ENCODE peak calls at places on chromosomes 2 and 18, in seven cellular contexts. T is bronchial epithelial cell; C is M059J; J is stomach; D is ELR; R is stimulated activated CD4-positive, alpha-beta T cell treated with anti-CD3 and anti-CD28 coated beads, Interleukin-2, amount 100 ng/mL, for 48 hours; H is A549. X is an unnamed sample.

GRCh38 chr2:8268172-8268783 is 413.6 kb upstream of the ID2 start:
- DNase-seq in T (no peak), D (no peak), C (no peak), H (no peak), J (no peak), R (no peak), X (no peak)

GRCh38 chr2:233989221-233989620 is 61.3 kb upstream of the SPP2 start:
- DNase-seq in D (no peak), H (no peak), J (no peak), R (no peak), C (no peak), T (no peak), X (no peak)

GRCh38 chr2:69309336-69310048 is 77.5 kb downstream of the GFPT1 start:
- DNase-seq in C (peak), R (no peak), T (peak), D (peak), J (no peak), H (no peak), X (no peak)

GRCh38 chr2:85890522-85891176 is 1.9 kb upstream of the ST3GAL5 start:
- DNase-seq in C (no peak), H (no peak), T (peak), J (no peak), D (no peak), R (no peak), X (no peak)

GRCh38 chr2:234789926-234790325 is 161.9 kb upstream of the SH3BP4 start:
- DNase-seq in R (no peak), D (no peak), H (no peak), J (no peak), T (no peak), C (no peak), X (no peak)

GRCh38 chr2:148875387-148876051 is 492 bp downstream of the KIF5C start:
- DNase-seq in H (no peak), D (no peak), J (no peak), T (no peak), R (peak), C (no peak), X (peak)

GRCh38 chr18:57859314-57859713 is 56.2 kb upstream of the ATP8B1 start:
- DNase-seq in T (peak), D (peak), H (peak), R (no peak), C (peak), J (no peak), X (no peak)

GRCh38 chr18:33781429-33781828 is 203.4 kb downstream of the ASXL3 start:
- DNase-seq in T (no peak), D (no peak), J (no peak), R (no peak), C (no peak), H (no peak), X (no peak)

GRCh38 chr18:77108001-77108692 is 24.4 kb downstream of the MBP start:
- DNase-seq in J (no peak), T (peak), R (no peak), D (peak), C (peak), H (no peak), X (no peak)

GRCh38 chr2:226683196-226683595 is 116.4 kb downstream of the IRS1 start:
- DNase-seq in D (peak), T (peak), R (no peak), C (peak), H (no peak), J (no peak), X (no peak)

GRCh38 chr2:152189622-152190495 is 14.3 kb upstream of the STAM2 start:
- DNase-seq in C (peak), R (no peak), T (peak), D (peak), H (peak), J (no peak), X (no peak)

GRCh38 chr2:160229591-160229990 is 29.5 kb upstream of the ITGB6 start:
- DNase-seq in J (no peak), R (no peak), D (peak), H (no peak), T (peak), C (peak), X (no peak)

GRCh38 chr2:40937284-40937683 is 485.4 kb upstream of the SLC8A1 start:
- DNase-seq in C (no peak), R (no peak), J (no peak), D (no peak), H (no peak), T (no peak), X (no peak)

GRCh38 chr2:190362894-190363293 is 19.5 kb downstream of the INPP1 start:
- DNase-seq in H (no peak), J (no peak), C (no peak), R (no peak), D (no peak), T (no peak), X (no peak)

GRCh38 chr2:42045956-42046748 is 1.7 kb upstream of the PKDCC start:
- DNase-seq in H (no peak), R (no peak), C (no peak), J (no peak), D (no peak), T (no peak), X (no peak)

GRCh38 chr2:9797681-9798556 is 45.4 kb upstream of the TAF1B start:
- DNase-seq in R (no peak), C (no peak), J (no peak), H (no peak), T (peak), D (no peak), X (no peak)

X was measured in T-helper 9 cell.